ENCODE peak calls at places on chromosomes 12 and 14, in eight cellular contexts. T is C1 segment of cervical spinal cord; L is CD8-positive, alpha-beta memory T cell; D is H54; W is GDM1; V is NCI-H460; C is SW 1271; X is HTR-8/SVneo. U is an unnamed sample.

GRCh38 chr12:117093431-117093830 is 5.8 kb downstream of the TESC start:
- DNase-seq in L (no peak), D (no peak), C (no peak), W (no peak), T (no peak), X (no peak), V (no peak), U (no peak)

GRCh38 chr12:31362759-31363415 is 36.9 kb upstream of the SINHCAF start:
- DNase-seq in W (peak; percentile 62), L (peak; percentile 10), D (no peak), T (peak; percentile 44), X (no peak), C (no peak), V (no peak), U (peak; percentile 25)

GRCh38 chr14:99513946-99514551 is 32.8 kb downstream of the CCNK start:
- DNase-seq in V (no peak), D (no peak), L (no peak), C (no peak), X (no peak), T (no peak), W (no peak), U (no peak)

GRCh38 chr14:71383510-71383909 is 476.3 kb downstream of the PCNX1 start:
- DNase-seq in D (no peak), W (no peak), L (no peak), C (no peak), X (no peak), T (no peak), V (no peak), U (no peak)

GRCh38 chr14:77804592-77804991 is 4.7 kb downstream of the ADCK1 start:
- DNase-seq in T (no peak), X (no peak), L (no peak), D (peak; percentile 13), V (peak; percentile 17), C (no peak), W (no peak), U (no peak)

GRCh38 chr12:121034906-121035305 is 4.1 kb downstream of the OASL start:
- DNase-seq in V (no peak), L (no peak), X (no peak), W (no peak), C (no peak), D (no peak), T (no peak), U (no peak)

GRCh38 chr14:38490273-38490672 is 234.4 kb upstream of the CLEC14A start:
- DNase-seq in D (no peak), X (no peak), L (no peak), V (no peak), C (no peak), T (no peak), W (no peak), U (no peak)

GRCh38 chr12:67034110-67034879 is 234.9 kb upstream of the CAND1 start:
- DNase-seq in W (no peak), C (peak; percentile 8), V (no peak), L (no peak), X (no peak), T (no peak), D (no peak), U (no peak)

GRCh38 chr14:96084796-96085195 is 45.6 kb downstream of the C14orf132 start:
- DNase-seq in V (no peak), T (no peak), W (no peak), X (no peak), L (no peak), D (no peak), C (no peak), U (no peak)

GRCh38 chr12:58882796-58883195 is 37.5 kb downstream of the LRIG3 start:
- DNase-seq in L (no peak), C (no peak), D (no peak), X (no peak), W (no peak), V (no peak), T (no peak), U (no peak)

GRCh38 chr14:35378638-35379568 is 25.6 kb downstream of the NFKBIA start:
- DNase-seq in L (no peak), C (no peak), D (no peak), W (no peak), X (no peak), V (no peak), T (no peak), U (no peak)

GRCh38 chr12:53120685-53121525 is 17.6 kb downstream of the SOAT2 start:
- DNase-seq in W (no peak), X (no peak), L (no peak), C (no peak), T (no peak), D (no peak), V (no peak), U (no peak)

GRCh38 chr12:17527021-17527420 is 563.0 kb downstream of the RERGL start:
- DNase-seq in X (no peak), W (no peak), L (no peak), T (no peak), C (no peak), V (no peak), D (no peak), U (no peak)

GRCh38 chr14:70934084-70934483 is 26.8 kb downstream of the PCNX1 start:
- DNase-seq in W (no peak), V (no peak), L (no peak), C (no peak), X (no peak), D (no peak), T (no peak), U (no peak)

GRCh38 chr12:182381-182883 is 31.5 kb downstream of the SLC6A12 start:
- DNase-seq in D (peak; percentile 97), C (peak; percentile 19), V (no peak), X (peak; percentile 76), L (no peak), W (peak; percentile 43), T (no peak), U (no peak)